ENCODE peak calls at places on chromosome 1, in seven cellular contexts. One of them, this sample, is unnamed.

GRCh38 chr1:114176366-114176765 is 22.7 kb upstream of the SYT6 start:
- DNase-seq in A549: no peak
- DNase-seq in lower leg skin: no peak
- DNase-seq in astrocyte of the spinal cord: no peak
- DNase-seq in RWPE1: no peak
- DNase-seq in CD8-positive, alpha-beta T cell: no peak
- DNase-seq in fibroblast of mammary gland: no peak
- DNase-seq in this sample: no peak

GRCh38 chr1:201779351-201779880 is 49.5 kb upstream of the IPO9 start:
- DNase-seq in A549: no peak
- DNase-seq in lower leg skin: no peak
- DNase-seq in astrocyte of the spinal cord: no peak
- DNase-seq in RWPE1: no peak
- DNase-seq in CD8-positive, alpha-beta T cell: no peak
- DNase-seq in fibroblast of mammary gland: no peak
- DNase-seq in this sample: no peak

GRCh38 chr1:154075746-154076145 is 79.1 kb downstream of the NUP210L start:
- DNase-seq in A549: no peak
- DNase-seq in lower leg skin: no peak
- DNase-seq in astrocyte of the spinal cord: no peak
- DNase-seq in RWPE1: no peak
- DNase-seq in CD8-positive, alpha-beta T cell: no peak
- DNase-seq in fibroblast of mammary gland: no peak
- DNase-seq in this sample: no peak

GRCh38 chr1:228095938-228096337 is 7.2 kb downstream of the C1orf35 start:
- DNase-seq in A549: no peak
- DNase-seq in lower leg skin: peak
- DNase-seq in astrocyte of the spinal cord: no peak
- DNase-seq in RWPE1: no peak
- DNase-seq in CD8-positive, alpha-beta T cell: no peak
- DNase-seq in fibroblast of mammary gland: no peak
- DNase-seq in this sample: no peak

GRCh38 chr1:6209661-6210605 is 4.0 kb downstream of the RNF207 start:
- DNase-seq in A549: no peak
- DNase-seq in lower leg skin: no peak
- DNase-seq in astrocyte of the spinal cord: no peak
- DNase-seq in RWPE1: no peak
- DNase-seq in CD8-positive, alpha-beta T cell: peak
- DNase-seq in fibroblast of mammary gland: no peak
- DNase-seq in this sample: no peak

GRCh38 chr1:188317894-188318293 is 1489.1 kb downstream of the PLA2G4A start:
- DNase-seq in A549: no peak
- DNase-seq in lower leg skin: no peak
- DNase-seq in astrocyte of the spinal cord: no peak
- DNase-seq in RWPE1: no peak
- DNase-seq in CD8-positive, alpha-beta T cell: no peak
- DNase-seq in fibroblast of mammary gland: no peak
- DNase-seq in this sample: no peak

GRCh38 chr1:59433440-59433813 is 136.5 kb downstream of the FGGY start:
- DNase-seq in A549: no peak
- DNase-seq in lower leg skin: no peak
- DNase-seq in astrocyte of the spinal cord: peak
- DNase-seq in RWPE1: no peak
- DNase-seq in CD8-positive, alpha-beta T cell: no peak
- DNase-seq in fibroblast of mammary gland: peak
- DNase-seq in this sample: no peak

GRCh38 chr1:201721131-201722049 is 107.6 kb upstream of the IPO9 start:
- DNase-seq in A549: no peak
- DNase-seq in lower leg skin: peak
- DNase-seq in astrocyte of the spinal cord: peak
- DNase-seq in RWPE1: no peak
- DNase-seq in CD8-positive, alpha-beta T cell: no peak
- DNase-seq in fibroblast of mammary gland: peak
- DNase-seq in this sample: no peak

GRCh38 chr1:998905-999796 is 746 bp downstream of the HES4 start:
- DNase-seq in A549: no peak
- DNase-seq in lower leg skin: peak
- DNase-seq in astrocyte of the spinal cord: peak
- DNase-seq in RWPE1: no peak
- DNase-seq in CD8-positive, alpha-beta T cell: peak
- DNase-seq in fibroblast of mammary gland: peak
- DNase-seq in this sample: peak

DNA sequence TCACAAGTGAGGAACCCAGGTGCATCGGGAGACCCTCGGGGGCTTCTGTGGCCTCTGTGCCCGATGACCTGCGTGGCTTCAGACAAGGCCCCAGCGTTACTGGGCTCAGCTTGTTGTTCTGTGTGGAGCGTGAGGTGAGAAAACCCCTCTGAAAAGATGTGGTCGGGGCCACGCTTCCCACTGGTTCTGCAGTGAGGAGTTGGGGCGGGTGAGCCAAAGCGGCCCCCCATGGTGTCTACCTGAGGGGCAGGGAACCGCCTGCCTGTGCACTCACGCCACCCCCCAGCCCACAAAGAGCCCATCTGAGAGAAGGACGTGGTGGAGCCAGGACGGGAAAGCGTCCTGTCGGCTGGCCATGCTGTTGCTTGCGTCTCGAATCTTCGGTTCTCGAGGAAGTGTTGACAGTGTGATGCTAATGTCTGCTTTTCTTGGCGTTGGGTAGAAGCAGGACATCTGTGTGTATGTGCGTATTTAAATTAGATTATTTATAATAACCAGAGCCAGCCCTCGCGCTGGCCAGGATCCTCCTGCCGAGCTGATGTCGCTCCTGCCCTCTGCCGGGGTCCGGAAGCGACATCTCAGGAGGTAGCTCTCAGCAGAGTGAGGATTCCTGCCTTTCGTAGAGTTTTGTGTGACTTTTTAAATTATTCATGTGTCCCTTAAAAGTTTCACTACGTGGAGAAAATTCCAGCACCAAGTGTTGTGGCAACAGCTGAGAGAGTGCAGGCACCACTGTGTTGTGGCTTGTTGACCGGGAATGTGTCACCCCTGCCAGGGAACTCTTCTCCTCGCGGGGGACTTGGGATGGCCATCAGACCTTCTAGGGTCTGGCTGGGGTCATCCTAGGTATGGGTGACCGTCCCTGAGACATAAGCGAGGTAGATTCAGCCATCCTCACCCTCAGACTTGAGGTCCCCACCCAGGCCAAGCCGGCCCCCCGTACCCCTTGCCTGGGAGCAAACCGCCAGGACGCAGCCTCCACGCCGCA is 15.3 kb downstream of the TMEM201 start:
- DNase-seq in A549: no peak
- DNase-seq in lower leg skin: no peak
- DNase-seq in astrocyte of the spinal cord: no peak
- DNase-seq in RWPE1: no peak
- DNase-seq in CD8-positive, alpha-beta T cell: no peak
- DNase-seq in fibroblast of mammary gland: no peak
- DNase-seq in this sample: no peak
- TF ChIP-seq CTCF in A549: no peak
- TF ChIP-seq CTCF in lower leg skin: no peak
- TF ChIP-seq CTCF in astrocyte of the spinal cord: no peak
- TF ChIP-seq CTCF in RWPE1: no peak
- TF ChIP-seq CTCF in CD8-positive, alpha-beta T cell: no peak
- TF ChIP-seq CTCF in fibroblast of mammary gland: no peak
- TF ChIP-seq CTCF in this sample: no peak

GRCh38 chr1:147172168-147173016 is at the start of gene PRKAB2:
- DNase-seq in A549: peak
- DNase-seq in lower leg skin: peak
- DNase-seq in astrocyte of the spinal cord: peak
- DNase-seq in RWPE1: peak
- DNase-seq in CD8-positive, alpha-beta T cell: peak
- DNase-seq in fibroblast of mammary gland: peak
- DNase-seq in this sample: peak

DNA sequence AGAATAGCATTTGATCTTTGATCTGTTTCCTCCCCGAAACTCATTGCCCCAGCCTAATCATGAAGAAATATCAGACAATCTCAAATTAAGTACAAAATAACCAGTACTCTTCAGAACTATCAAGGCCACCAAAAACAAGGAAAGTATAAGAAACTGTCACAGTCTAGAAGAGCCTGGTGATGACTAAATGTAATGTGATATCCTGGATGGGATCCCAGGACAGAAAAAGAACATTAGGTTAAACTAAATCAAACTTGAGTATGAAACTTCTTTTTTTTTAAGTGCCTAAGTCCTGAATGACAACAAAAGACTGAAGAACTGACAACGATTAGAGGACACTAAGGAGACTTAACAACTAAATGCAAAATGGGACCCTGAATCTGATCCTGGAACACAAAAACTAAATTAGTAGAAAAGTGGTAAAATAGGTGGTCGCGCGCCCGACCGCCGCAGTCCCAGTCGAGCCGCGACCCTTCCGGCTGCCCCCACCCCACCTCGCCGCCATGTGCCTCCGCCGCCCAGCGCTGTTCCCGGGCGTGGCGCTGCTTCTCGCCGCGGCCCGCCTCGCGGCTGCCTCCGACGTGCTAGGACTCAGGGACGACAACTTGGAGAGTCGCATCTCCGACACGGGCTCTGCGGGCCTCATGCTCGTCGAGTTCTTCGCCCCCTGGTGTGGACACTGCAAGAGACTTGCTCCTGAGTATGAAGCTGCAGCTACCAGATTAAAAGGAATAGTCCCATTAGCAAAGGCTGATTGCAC is 5.5 kb upstream of the PRKAB2 start:
- DNase-seq in A549: no peak
- DNase-seq in lower leg skin: peak
- DNase-seq in astrocyte of the spinal cord: peak
- DNase-seq in RWPE1: no peak
- DNase-seq in CD8-positive, alpha-beta T cell: no peak
- DNase-seq in fibroblast of mammary gland: peak
- DNase-seq in this sample: no peak
- TF ChIP-seq CTCF in A549: no peak
- TF ChIP-seq CTCF in lower leg skin: no peak
- TF ChIP-seq CTCF in astrocyte of the spinal cord: no peak
- TF ChIP-seq CTCF in RWPE1: no peak
- TF ChIP-seq CTCF in CD8-positive, alpha-beta T cell: no peak
- TF ChIP-seq CTCF in fibroblast of mammary gland: no peak
- TF ChIP-seq CTCF in this sample: no peak

GRCh38 chr1:219991511-219991810 is 54.8 kb downstream of the EPRS1 start:
- DNase-seq in A549: no peak
- DNase-seq in lower leg skin: no peak
- DNase-seq in astrocyte of the spinal cord: no peak
- DNase-seq in RWPE1: no peak
- DNase-seq in CD8-positive, alpha-beta T cell: no peak
- DNase-seq in fibroblast of mammary gland: no peak
- DNase-seq in this sample: no peak

GRCh38 chr1:219993554-219994433 is 52.5 kb downstream of the EPRS1 start:
- DNase-seq in A549: no peak
- DNase-seq in lower leg skin: no peak
- DNase-seq in astrocyte of the spinal cord: no peak
- DNase-seq in RWPE1: no peak
- DNase-seq in CD8-positive, alpha-beta T cell: no peak
- DNase-seq in fibroblast of mammary gland: no peak
- DNase-seq in this sample: no peak

GRCh38 chr1:219988387-219988786 is 57.9 kb downstream of the EPRS1 start:
- DNase-seq in A549: no peak
- DNase-seq in lower leg skin: no peak
- DNase-seq in astrocyte of the spinal cord: no peak
- DNase-seq in RWPE1: no peak
- DNase-seq in CD8-positive, alpha-beta T cell: no peak
- DNase-seq in fibroblast of mammary gland: no peak
- DNase-seq in this sample: no peak

GRCh38 chr1:219988818-219989217 is 57.5 kb downstream of the EPRS1 start:
- DNase-seq in A549: no peak
- DNase-seq in lower leg skin: no peak
- DNase-seq in astrocyte of the spinal cord: no peak
- DNase-seq in RWPE1: no peak
- DNase-seq in CD8-positive, alpha-beta T cell: no peak
- DNase-seq in fibroblast of mammary gland: no peak
- DNase-seq in this sample: no peak

DNA sequence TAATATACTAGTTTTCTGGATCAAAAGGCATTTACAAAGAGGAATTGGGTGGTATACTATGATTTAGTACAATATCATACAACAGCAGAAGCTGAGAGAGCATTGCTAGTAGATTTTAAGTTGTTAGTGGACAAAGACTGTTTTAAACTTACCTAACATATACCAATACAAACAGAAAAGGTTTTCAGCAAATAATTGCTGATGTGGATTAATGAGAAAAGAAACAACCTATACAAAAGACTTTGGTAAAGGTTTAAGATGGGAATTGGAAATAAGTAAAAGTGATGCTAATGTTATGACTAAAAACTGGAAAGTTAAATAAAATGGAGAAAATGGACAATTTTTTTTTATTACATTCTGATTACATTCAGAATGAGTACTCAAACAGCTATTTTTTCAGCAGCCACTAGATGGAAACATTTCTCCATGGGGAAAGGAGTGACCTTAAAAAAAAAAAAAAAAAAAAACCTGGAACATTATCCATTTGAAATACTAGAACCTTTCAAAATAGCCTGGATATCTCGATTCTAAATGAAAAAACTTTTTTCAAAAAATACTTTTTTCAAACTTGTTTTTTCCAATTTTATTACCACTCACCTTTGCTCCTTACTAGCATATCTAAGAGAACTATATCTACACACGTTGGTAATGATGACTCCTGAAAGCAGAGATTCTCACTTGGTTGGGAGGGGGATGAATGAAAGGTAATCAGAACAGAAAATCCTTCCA is 55.4 kb downstream of the EPRS1 start:
- DNase-seq in A549: peak
- DNase-seq in lower leg skin: no peak
- DNase-seq in astrocyte of the spinal cord: peak
- DNase-seq in RWPE1: peak
- DNase-seq in CD8-positive, alpha-beta T cell: no peak
- DNase-seq in fibroblast of mammary gland: peak
- DNase-seq in this sample: no peak
- TF ChIP-seq CTCF in A549: peak
- TF ChIP-seq CTCF in lower leg skin: no peak
- TF ChIP-seq CTCF in astrocyte of the spinal cord: peak
- TF ChIP-seq CTCF in RWPE1: peak
- TF ChIP-seq CTCF in CD8-positive, alpha-beta T cell: peak
- TF ChIP-seq CTCF in fibroblast of mammary gland: peak
- TF ChIP-seq CTCF in this sample: peak

GRCh38 chr1:81305997-81306452 is 494.7 kb upstream of the ADGRL2 start:
- DNase-seq in A549: peak
- DNase-seq in lower leg skin: no peak
- DNase-seq in astrocyte of the spinal cord: peak
- DNase-seq in RWPE1: no peak
- DNase-seq in CD8-positive, alpha-beta T cell: no peak
- DNase-seq in fibroblast of mammary gland: peak
- DNase-seq in this sample: no peak
- TF ChIP-seq CTCF in A549: peak
- TF ChIP-seq CTCF in lower leg skin: no peak
- TF ChIP-seq CTCF in astrocyte of the spinal cord: peak
- TF ChIP-seq CTCF in RWPE1: no peak
- TF ChIP-seq CTCF in CD8-positive, alpha-beta T cell: no peak
- TF ChIP-seq CTCF in fibroblast of mammary gland: peak
- TF ChIP-seq CTCF in this sample: peak